ENCODE peak calls at places on chromosomes 4 and X, in seven cellular contexts. F is pons; D is NCI-H1092; V is lower lobe of right lung; K is nephron progenitor cell; Q is left lung; X is activated CD4-positive, alpha-beta T cell treated with anti-CD3 and anti-CD28 coated beads, Interleukin-2, amount 50 U/mL, for 1 hour. J is an unnamed sample.
A peak's percentile ranks its signal among the peaks of the same experiment; 100 is the strongest.

GRCh38 chrX:65706041-65706828 is 38.8 kb downstream of the MSN start:
- DNase-seq in F (no peak), D (no peak), V (no peak), K (no peak), Q (peak; percentile 42), X (no peak), J (no peak)

GRCh38 chrX:132751043-132751690 is 207.3 kb downstream of the HS6ST2 start:
- DNase-seq in F (no peak), D (no peak), V (no peak), K (no peak), Q (no peak), X (no peak), J (no peak)

GRCh38 chr4:101200561-101200960 is 146.8 kb downstream of the PPP3CA start:
- DNase-seq in F (no peak), D (no peak), V (no peak), K (no peak), Q (no peak), X (no peak), J (no peak)

GRCh38 chr4:139876328-139876941 is 210.8 kb downstream of the MGST2 start:
- DNase-seq in F (peak; percentile 69), D (no peak), V (no peak), K (no peak), Q (no peak), X (no peak), J (peak; percentile 9)

GRCh38 chr4:42953316-42953715 is 60.8 kb downstream of the GRXCR1 start:
- DNase-seq in F (no peak), D (no peak), V (no peak), K (no peak), Q (no peak), X (no peak), J (no peak)

GRCh38 chrX:8504451-8504850 is 39.8 kb downstream of the VCX3B start:
- DNase-seq in F (no peak), D (no peak), V (no peak), K (no peak), Q (no peak), X (no peak), J (no peak)

GRCh38 chr4:25141592-25141991 is 18.7 kb downstream of the SEPSECS start:
- DNase-seq in F (no peak), D (no peak), V (no peak), K (no peak), Q (no peak), X (no peak), J (no peak)

GRCh38 chr4:168856312-168856711 is 153.7 kb downstream of the CBR4 start:
- DNase-seq in F (no peak), D (no peak), V (no peak), K (no peak), Q (no peak), X (no peak), J (no peak)

GRCh38 chrX:21176927-21177571 is 197.2 kb upstream of the CNKSR2 start:
- DNase-seq in F (no peak), D (peak; percentile 82), V (no peak), K (no peak), Q (no peak), X (no peak), J (no peak)

GRCh38 chrX:21738145-21738949 is 19.6 kb downstream of the SMPX start:
- DNase-seq in F (no peak), D (no peak), V (no peak), K (peak; percentile 76), Q (no peak), X (no peak), J (no peak)

GRCh38 chr4:16157609-16158503 is 68.4 kb downstream of the TAPT1 start:
- DNase-seq in F (no peak), D (no peak), V (no peak), K (no peak), Q (no peak), X (no peak), J (no peak)

GRCh38 chr4:48315728-48316630 is 25.4 kb upstream of the SLAIN2 start:
- DNase-seq in F (peak; percentile 43), D (peak; percentile 9), V (no peak), K (no peak), Q (no peak), X (peak; percentile 1), J (peak; percentile 17)

GRCh38 chr4:74109894-74110605 is 11.1 kb upstream of the CXCL2 start:
- DNase-seq in F (no peak), D (no peak), V (no peak), K (no peak), Q (no peak), X (no peak), J (no peak)

GRCh38 chr4:118981839-118982381 is 93.3 kb downstream of the SYNPO2 start:
- DNase-seq in F (peak; percentile 79), D (peak; percentile 52), V (peak; percentile 47), K (peak; percentile 68), Q (peak; percentile 61), X (peak; percentile 52), J (peak; percentile 65)

GRCh38 chrX:351736-352135 is 33.1 kb upstream of the GTPBP6 start:
- DNase-seq in F (no peak), D (no peak), V (no peak), K (no peak), Q (no peak), X (no peak), J (no peak)

GRCh38 chrX:107445146-107445545 is 4.3 kb upstream of the FRMPD3 start:
- DNase-seq in F (no peak), D (no peak), V (no peak), K (no peak), Q (no peak), X (no peak), J (no peak)

GRCh38 chr4:165610679-165611551 is 232.1 kb downstream of the CPE start:
- DNase-seq in F (no peak), D (no peak), V (no peak), K (no peak), Q (no peak), X (no peak), J (no peak)

GRCh38 chr4:52997132-52997416 is 135.0 kb downstream of the RASL11B start:
- DNase-seq in F (no peak), D (no peak), V (no peak), K (no peak), Q (no peak), X (no peak), J (no peak)

GRCh38 chrX:39335447-39336235 is 534.4 kb downstream of the MID1IP1 start:
- DNase-seq in F (no peak), D (peak; percentile 83), V (no peak), K (no peak), Q (no peak), X (no peak), J (peak; percentile 62)

GRCh38 chr4:156790866-156791265 is 180.7 kb downstream of the PDGFC start:
- DNase-seq in F (no peak), D (no peak), V (no peak), K (peak; percentile 9), Q (no peak), X (no peak), J (peak; percentile 29)

GRCh38 chrX:102624105-102624504 is 24.8 kb downstream of the ARMCX5 start:
- DNase-seq in F (peak; percentile 46), D (no peak), V (no peak), K (no peak), Q (no peak), X (no peak), J (no peak)

GRCh38 chr4:183356931-183357675 is 34.9 kb upstream of the CLDN24 start:
- DNase-seq in F (no peak), D (no peak), V (no peak), K (no peak), Q (no peak), X (no peak), J (peak; percentile 27)

GRCh38 chr4:8317474-8317873 is 47.9 kb downstream of the HTRA3 start:
- DNase-seq in F (no peak), D (no peak), V (no peak), K (no peak), Q (no peak), X (no peak), J (no peak)

GRCh38 chr4:13656569-13656988 is 29.1 kb upstream of the BOD1L1 start:
- DNase-seq in F (peak; percentile 72), D (peak; percentile 15), V (peak; percentile 77), K (peak; percentile 57), Q (peak; percentile 44), X (peak; percentile 58), J (peak; percentile 17)

GRCh38 chr4:169314906-169315305 is 44.1 kb upstream of the SH3RF1 start:
- DNase-seq in F (peak; percentile 22), D (peak; percentile 62), V (peak; percentile 61), K (no peak), Q (peak; percentile 50), X (no peak), J (peak; percentile 56)

GRCh38 chr4:20386906-20387305 is 135.2 kb downstream of the SLIT2 start:
- DNase-seq in F (no peak), D (no peak), V (no peak), K (no peak), Q (no peak), X (no peak), J (no peak)

GRCh38 chr4:89486042-89486441 is 178.4 kb upstream of the GPRIN3 start:
- DNase-seq in F (peak; percentile 37), D (no peak), V (no peak), K (no peak), Q (no peak), X (no peak), J (no peak)

GRCh38 chrX:150161092-150161672 is 201.9 kb upstream of the MAMLD1 start:
- DNase-seq in F (no peak), D (no peak), V (no peak), K (no peak), Q (no peak), X (no peak), J (no peak)

GRCh38 chr4:7804759-7805385 is 134.8 kb downstream of the AFAP1 start:
- DNase-seq in F (no peak), D (no peak), V (no peak), K (no peak), Q (no peak), X (no peak), J (no peak)

GRCh38 chrX:1535241-1536041 is 1.5 kb downstream of the P2RY8 start:
- DNase-seq in F (peak; percentile 37), D (no peak), V (no peak), K (no peak), Q (peak; percentile 60), X (peak; percentile 26), J (no peak)

GRCh38 chr4:822361-823092 is 3.4 kb downstream of the CPLX1 start:
- DNase-seq in F (no peak), D (no peak), V (no peak), K (no peak), Q (peak; percentile 11), X (no peak), J (no peak)

GRCh38 chrX:114619874-114620273 is 36.0 kb downstream of the HTR2C start:
- DNase-seq in F (no peak), D (no peak), V (no peak), K (peak; percentile 4), Q (no peak), X (no peak), J (no peak)

GRCh38 chr4:52791936-52792335 is 40.7 kb upstream of the ERVMER34-1 start:
- DNase-seq in F (no peak), D (no peak), V (no peak), K (no peak), Q (no peak), X (no peak), J (no peak)

J was measured in prostate gland.